ENCODE peak calls at places on chromosome 6, in ten cellular contexts. One of them, this sample, is unnamed.

GRCh38 chr6:35552285-35552917 is 39.7 kb upstream of the TULP1 start:
- DNase-seq in activated CD8-positive, alpha-beta memory T cell treated with anti-CD3 and anti-CD28 coated beads for 48 hours: peak
- DNase-seq in right cardiac atrium: no peak
- DNase-seq in left colon: no peak
- DNase-seq in stimulated activated CD4-positive, alpha-beta T cell treated with anti-CD3 and anti-CD28 coated beads, Interleukin-4, amount 100 ng/mL, for 48 hours: peak
- DNase-seq in sigmoid colon: no peak
- DNase-seq in fibroblast of the aortic adventitia: peak
- DNase-seq in naive thymus-derived CD4-positive, alpha-beta T cell: peak
- DNase-seq in A549: peak
- DNase-seq in epithelial cell of esophagus: peak
- DNase-seq in this sample: no peak

GRCh38 chr6:161396539-161396938 is 122.7 kb upstream of the AGPAT4 start:
- DNase-seq in activated CD8-positive, alpha-beta memory T cell treated with anti-CD3 and anti-CD28 coated beads for 48 hours: no peak
- DNase-seq in right cardiac atrium: no peak
- DNase-seq in left colon: no peak
- DNase-seq in stimulated activated CD4-positive, alpha-beta T cell treated with anti-CD3 and anti-CD28 coated beads, Interleukin-4, amount 100 ng/mL, for 48 hours: no peak
- DNase-seq in sigmoid colon: no peak
- DNase-seq in fibroblast of the aortic adventitia: no peak
- DNase-seq in naive thymus-derived CD4-positive, alpha-beta T cell: no peak
- DNase-seq in A549: no peak
- DNase-seq in epithelial cell of esophagus: peak
- DNase-seq in this sample: no peak

GRCh38 chr6:35044771-35045275 is 96.3 kb downstream of the TCP11 start:
- DNase-seq in activated CD8-positive, alpha-beta memory T cell treated with anti-CD3 and anti-CD28 coated beads for 48 hours: no peak
- DNase-seq in right cardiac atrium: no peak
- DNase-seq in left colon: peak
- DNase-seq in stimulated activated CD4-positive, alpha-beta T cell treated with anti-CD3 and anti-CD28 coated beads, Interleukin-4, amount 100 ng/mL, for 48 hours: no peak
- DNase-seq in sigmoid colon: peak
- DNase-seq in fibroblast of the aortic adventitia: no peak
- DNase-seq in naive thymus-derived CD4-positive, alpha-beta T cell: no peak
- DNase-seq in A549: no peak
- DNase-seq in epithelial cell of esophagus: peak
- DNase-seq in this sample: peak

GRCh38 chr6:106849676-106850332 is 124.7 kb downstream of the CD24 start:
- DNase-seq in activated CD8-positive, alpha-beta memory T cell treated with anti-CD3 and anti-CD28 coated beads for 48 hours: no peak
- DNase-seq in right cardiac atrium: no peak
- DNase-seq in left colon: no peak
- DNase-seq in stimulated activated CD4-positive, alpha-beta T cell treated with anti-CD3 and anti-CD28 coated beads, Interleukin-4, amount 100 ng/mL, for 48 hours: no peak
- DNase-seq in sigmoid colon: no peak
- DNase-seq in fibroblast of the aortic adventitia: no peak
- DNase-seq in naive thymus-derived CD4-positive, alpha-beta T cell: no peak
- DNase-seq in A549: no peak
- DNase-seq in epithelial cell of esophagus: no peak
- DNase-seq in this sample: no peak

GRCh38 chr6:154319231-154319858 is 37.3 kb downstream of the IPCEF1 start:
- DNase-seq in activated CD8-positive, alpha-beta memory T cell treated with anti-CD3 and anti-CD28 coated beads for 48 hours: no peak
- DNase-seq in right cardiac atrium: no peak
- DNase-seq in left colon: no peak
- DNase-seq in stimulated activated CD4-positive, alpha-beta T cell treated with anti-CD3 and anti-CD28 coated beads, Interleukin-4, amount 100 ng/mL, for 48 hours: no peak
- DNase-seq in sigmoid colon: no peak
- DNase-seq in fibroblast of the aortic adventitia: peak
- DNase-seq in naive thymus-derived CD4-positive, alpha-beta T cell: no peak
- DNase-seq in A549: no peak
- DNase-seq in epithelial cell of esophagus: no peak
- DNase-seq in this sample: no peak

GRCh38 chr6:71229466-71229865 is 59.1 kb upstream of the OGFRL1 start:
- DNase-seq in activated CD8-positive, alpha-beta memory T cell treated with anti-CD3 and anti-CD28 coated beads for 48 hours: no peak
- DNase-seq in right cardiac atrium: no peak
- DNase-seq in left colon: no peak
- DNase-seq in stimulated activated CD4-positive, alpha-beta T cell treated with anti-CD3 and anti-CD28 coated beads, Interleukin-4, amount 100 ng/mL, for 48 hours: no peak
- DNase-seq in sigmoid colon: no peak
- DNase-seq in fibroblast of the aortic adventitia: no peak
- DNase-seq in naive thymus-derived CD4-positive, alpha-beta T cell: no peak
- DNase-seq in A549: no peak
- DNase-seq in epithelial cell of esophagus: no peak
- DNase-seq in this sample: no peak

GRCh38 chr6:149948011-149948410 is 6.2 kb downstream of the ULBP2 start:
- DNase-seq in activated CD8-positive, alpha-beta memory T cell treated with anti-CD3 and anti-CD28 coated beads for 48 hours: no peak
- DNase-seq in right cardiac atrium: no peak
- DNase-seq in left colon: no peak
- DNase-seq in stimulated activated CD4-positive, alpha-beta T cell treated with anti-CD3 and anti-CD28 coated beads, Interleukin-4, amount 100 ng/mL, for 48 hours: no peak
- DNase-seq in sigmoid colon: no peak
- DNase-seq in fibroblast of the aortic adventitia: no peak
- DNase-seq in naive thymus-derived CD4-positive, alpha-beta T cell: no peak
- DNase-seq in A549: no peak
- DNase-seq in epithelial cell of esophagus: no peak
- DNase-seq in this sample: no peak

GRCh38 chr6:49541210-49541724 is 9.2 kb upstream of the C6orf141 start:
- DNase-seq in activated CD8-positive, alpha-beta memory T cell treated with anti-CD3 and anti-CD28 coated beads for 48 hours: no peak
- DNase-seq in right cardiac atrium: no peak
- DNase-seq in left colon: no peak
- DNase-seq in stimulated activated CD4-positive, alpha-beta T cell treated with anti-CD3 and anti-CD28 coated beads, Interleukin-4, amount 100 ng/mL, for 48 hours: no peak
- DNase-seq in sigmoid colon: no peak
- DNase-seq in fibroblast of the aortic adventitia: peak
- DNase-seq in naive thymus-derived CD4-positive, alpha-beta T cell: no peak
- DNase-seq in A549: peak
- DNase-seq in epithelial cell of esophagus: peak
- DNase-seq in this sample: no peak

GRCh38 chr6:20319520-20320357 is 81.9 kb upstream of the E2F3 start:
- DNase-seq in activated CD8-positive, alpha-beta memory T cell treated with anti-CD3 and anti-CD28 coated beads for 48 hours: peak
- DNase-seq in right cardiac atrium: peak
- DNase-seq in left colon: peak
- DNase-seq in stimulated activated CD4-positive, alpha-beta T cell treated with anti-CD3 and anti-CD28 coated beads, Interleukin-4, amount 100 ng/mL, for 48 hours: peak
- DNase-seq in sigmoid colon: no peak
- DNase-seq in fibroblast of the aortic adventitia: no peak
- DNase-seq in naive thymus-derived CD4-positive, alpha-beta T cell: peak
- DNase-seq in A549: no peak
- DNase-seq in epithelial cell of esophagus: no peak
- DNase-seq in this sample: peak

GRCh38 chr6:150720774-150721233 is 121.1 kb downstream of the PLEKHG1 start:
- DNase-seq in activated CD8-positive, alpha-beta memory T cell treated with anti-CD3 and anti-CD28 coated beads for 48 hours: no peak
- DNase-seq in right cardiac atrium: no peak
- DNase-seq in left colon: no peak
- DNase-seq in stimulated activated CD4-positive, alpha-beta T cell treated with anti-CD3 and anti-CD28 coated beads, Interleukin-4, amount 100 ng/mL, for 48 hours: no peak
- DNase-seq in sigmoid colon: no peak
- DNase-seq in fibroblast of the aortic adventitia: peak
- DNase-seq in naive thymus-derived CD4-positive, alpha-beta T cell: no peak
- DNase-seq in A549: no peak
- DNase-seq in epithelial cell of esophagus: peak
- DNase-seq in this sample: no peak

GRCh38 chr6:46882622-46883021 is 39.1 kb downstream of the ADGRF5 start:
- DNase-seq in activated CD8-positive, alpha-beta memory T cell treated with anti-CD3 and anti-CD28 coated beads for 48 hours: no peak
- DNase-seq in right cardiac atrium: no peak
- DNase-seq in left colon: no peak
- DNase-seq in stimulated activated CD4-positive, alpha-beta T cell treated with anti-CD3 and anti-CD28 coated beads, Interleukin-4, amount 100 ng/mL, for 48 hours: no peak
- DNase-seq in sigmoid colon: no peak
- DNase-seq in fibroblast of the aortic adventitia: no peak
- DNase-seq in naive thymus-derived CD4-positive, alpha-beta T cell: no peak
- DNase-seq in A549: no peak
- DNase-seq in epithelial cell of esophagus: no peak
- DNase-seq in this sample: no peak

GRCh38 chr6:31083742-31084354 is 28.5 kb downstream of the C6orf15 start:
- DNase-seq in activated CD8-positive, alpha-beta memory T cell treated with anti-CD3 and anti-CD28 coated beads for 48 hours: no peak
- DNase-seq in right cardiac atrium: peak
- DNase-seq in left colon: no peak
- DNase-seq in stimulated activated CD4-positive, alpha-beta T cell treated with anti-CD3 and anti-CD28 coated beads, Interleukin-4, amount 100 ng/mL, for 48 hours: peak
- DNase-seq in sigmoid colon: no peak
- DNase-seq in fibroblast of the aortic adventitia: peak
- DNase-seq in naive thymus-derived CD4-positive, alpha-beta T cell: no peak
- DNase-seq in A549: no peak
- DNase-seq in epithelial cell of esophagus: peak
- DNase-seq in this sample: peak

GRCh38 chr6:142374965-142375733 is 73.3 kb downstream of the ADGRG6 start:
- DNase-seq in activated CD8-positive, alpha-beta memory T cell treated with anti-CD3 and anti-CD28 coated beads for 48 hours: no peak
- DNase-seq in right cardiac atrium: no peak
- DNase-seq in left colon: no peak
- DNase-seq in stimulated activated CD4-positive, alpha-beta T cell treated with anti-CD3 and anti-CD28 coated beads, Interleukin-4, amount 100 ng/mL, for 48 hours: no peak
- DNase-seq in sigmoid colon: no peak
- DNase-seq in fibroblast of the aortic adventitia: peak
- DNase-seq in naive thymus-derived CD4-positive, alpha-beta T cell: no peak
- DNase-seq in A549: peak
- DNase-seq in epithelial cell of esophagus: peak
- DNase-seq in this sample: no peak

GRCh38 chr6:53894086-53894485 is 99.3 kb downstream of the LRRC1 start:
- DNase-seq in activated CD8-positive, alpha-beta memory T cell treated with anti-CD3 and anti-CD28 coated beads for 48 hours: peak
- DNase-seq in right cardiac atrium: no peak
- DNase-seq in left colon: no peak
- DNase-seq in stimulated activated CD4-positive, alpha-beta T cell treated with anti-CD3 and anti-CD28 coated beads, Interleukin-4, amount 100 ng/mL, for 48 hours: peak
- DNase-seq in sigmoid colon: peak
- DNase-seq in fibroblast of the aortic adventitia: peak
- DNase-seq in naive thymus-derived CD4-positive, alpha-beta T cell: no peak
- DNase-seq in A549: no peak
- DNase-seq in epithelial cell of esophagus: peak
- DNase-seq in this sample: no peak

GRCh38 chr6:142696689-142697088 is 248.3 kb downstream of the HIVEP2 start:
- DNase-seq in activated CD8-positive, alpha-beta memory T cell treated with anti-CD3 and anti-CD28 coated beads for 48 hours: no peak
- DNase-seq in right cardiac atrium: peak
- DNase-seq in left colon: peak
- DNase-seq in stimulated activated CD4-positive, alpha-beta T cell treated with anti-CD3 and anti-CD28 coated beads, Interleukin-4, amount 100 ng/mL, for 48 hours: no peak
- DNase-seq in sigmoid colon: no peak
- DNase-seq in fibroblast of the aortic adventitia: no peak
- DNase-seq in naive thymus-derived CD4-positive, alpha-beta T cell: no peak
- DNase-seq in A549: no peak
- DNase-seq in epithelial cell of esophagus: peak
- DNase-seq in this sample: peak

GRCh38 chr6:161161889-161162624 is 111.8 kb downstream of the AGPAT4 start:
- DNase-seq in activated CD8-positive, alpha-beta memory T cell treated with anti-CD3 and anti-CD28 coated beads for 48 hours: no peak
- DNase-seq in right cardiac atrium: no peak
- DNase-seq in left colon: no peak
- DNase-seq in stimulated activated CD4-positive, alpha-beta T cell treated with anti-CD3 and anti-CD28 coated beads, Interleukin-4, amount 100 ng/mL, for 48 hours: no peak
- DNase-seq in sigmoid colon: peak
- DNase-seq in fibroblast of the aortic adventitia: peak
- DNase-seq in naive thymus-derived CD4-positive, alpha-beta T cell: no peak
- DNase-seq in A549: no peak
- DNase-seq in epithelial cell of esophagus: no peak
- DNase-seq in this sample: no peak

GRCh38 chr6:33895296-33895695 is 91.5 kb upstream of the MLN start:
- DNase-seq in activated CD8-positive, alpha-beta memory T cell treated with anti-CD3 and anti-CD28 coated beads for 48 hours: no peak
- DNase-seq in right cardiac atrium: no peak
- DNase-seq in left colon: no peak
- DNase-seq in stimulated activated CD4-positive, alpha-beta T cell treated with anti-CD3 and anti-CD28 coated beads, Interleukin-4, amount 100 ng/mL, for 48 hours: no peak
- DNase-seq in sigmoid colon: no peak
- DNase-seq in fibroblast of the aortic adventitia: no peak
- DNase-seq in naive thymus-derived CD4-positive, alpha-beta T cell: no peak
- DNase-seq in A549: no peak
- DNase-seq in epithelial cell of esophagus: no peak
- DNase-seq in this sample: no peak

GRCh38 chr6:54491431-54491830 is 183.2 kb downstream of the TINAG start:
- DNase-seq in activated CD8-positive, alpha-beta memory T cell treated with anti-CD3 and anti-CD28 coated beads for 48 hours: no peak
- DNase-seq in right cardiac atrium: no peak
- DNase-seq in left colon: no peak
- DNase-seq in stimulated activated CD4-positive, alpha-beta T cell treated with anti-CD3 and anti-CD28 coated beads, Interleukin-4, amount 100 ng/mL, for 48 hours: no peak
- DNase-seq in sigmoid colon: no peak
- DNase-seq in fibroblast of the aortic adventitia: no peak
- DNase-seq in naive thymus-derived CD4-positive, alpha-beta T cell: no peak
- DNase-seq in A549: no peak
- DNase-seq in epithelial cell of esophagus: peak
- DNase-seq in this sample: no peak

GRCh38 chr6:143037470-143037869 is 23.2 kb upstream of the AIG1 start:
- DNase-seq in activated CD8-positive, alpha-beta memory T cell treated with anti-CD3 and anti-CD28 coated beads for 48 hours: no peak
- DNase-seq in right cardiac atrium: no peak
- DNase-seq in left colon: no peak
- DNase-seq in stimulated activated CD4-positive, alpha-beta T cell treated with anti-CD3 and anti-CD28 coated beads, Interleukin-4, amount 100 ng/mL, for 48 hours: no peak
- DNase-seq in sigmoid colon: no peak
- DNase-seq in fibroblast of the aortic adventitia: no peak
- DNase-seq in naive thymus-derived CD4-positive, alpha-beta T cell: no peak
- DNase-seq in A549: no peak
- DNase-seq in epithelial cell of esophagus: no peak
- DNase-seq in this sample: no peak

GRCh38 chr6:166005846-166006592 is 161.6 kb downstream of the TBXT start:
- DNase-seq in activated CD8-positive, alpha-beta memory T cell treated with anti-CD3 and anti-CD28 coated beads for 48 hours: no peak
- DNase-seq in right cardiac atrium: peak
- DNase-seq in left colon: no peak
- DNase-seq in stimulated activated CD4-positive, alpha-beta T cell treated with anti-CD3 and anti-CD28 coated beads, Interleukin-4, amount 100 ng/mL, for 48 hours: no peak
- DNase-seq in sigmoid colon: peak
- DNase-seq in fibroblast of the aortic adventitia: peak
- DNase-seq in naive thymus-derived CD4-positive, alpha-beta T cell: no peak
- DNase-seq in A549: peak
- DNase-seq in epithelial cell of esophagus: no peak
- DNase-seq in this sample: peak

GRCh38 chr6:19587238-19587942 is 249.8 kb upstream of the ID4 start:
- DNase-seq in activated CD8-positive, alpha-beta memory T cell treated with anti-CD3 and anti-CD28 coated beads for 48 hours: no peak
- DNase-seq in right cardiac atrium: no peak
- DNase-seq in left colon: no peak
- DNase-seq in stimulated activated CD4-positive, alpha-beta T cell treated with anti-CD3 and anti-CD28 coated beads, Interleukin-4, amount 100 ng/mL, for 48 hours: no peak
- DNase-seq in sigmoid colon: no peak
- DNase-seq in fibroblast of the aortic adventitia: no peak
- DNase-seq in naive thymus-derived CD4-positive, alpha-beta T cell: no peak
- DNase-seq in A549: no peak
- DNase-seq in epithelial cell of esophagus: no peak
- DNase-seq in this sample: no peak

GRCh38 chr6:163485388-163485851 is 70.9 kb downstream of the QKI start:
- DNase-seq in activated CD8-positive, alpha-beta memory T cell treated with anti-CD3 and anti-CD28 coated beads for 48 hours: no peak
- DNase-seq in right cardiac atrium: no peak
- DNase-seq in left colon: no peak
- DNase-seq in stimulated activated CD4-positive, alpha-beta T cell treated with anti-CD3 and anti-CD28 coated beads, Interleukin-4, amount 100 ng/mL, for 48 hours: no peak
- DNase-seq in sigmoid colon: no peak
- DNase-seq in fibroblast of the aortic adventitia: peak
- DNase-seq in naive thymus-derived CD4-positive, alpha-beta T cell: no peak
- DNase-seq in A549: no peak
- DNase-seq in epithelial cell of esophagus: peak
- DNase-seq in this sample: no peak

GRCh38 chr6:133017581-133017980 is 203.2 kb downstream of the RPS12 start:
- DNase-seq in activated CD8-positive, alpha-beta memory T cell treated with anti-CD3 and anti-CD28 coated beads for 48 hours: no peak
- DNase-seq in right cardiac atrium: no peak
- DNase-seq in left colon: no peak
- DNase-seq in stimulated activated CD4-positive, alpha-beta T cell treated with anti-CD3 and anti-CD28 coated beads, Interleukin-4, amount 100 ng/mL, for 48 hours: no peak
- DNase-seq in sigmoid colon: no peak
- DNase-seq in fibroblast of the aortic adventitia: peak
- DNase-seq in naive thymus-derived CD4-positive, alpha-beta T cell: no peak
- DNase-seq in A549: no peak
- DNase-seq in epithelial cell of esophagus: peak
- DNase-seq in this sample: no peak

GRCh38 chr6:25635886-25636317 is 16.1 kb upstream of the SCGN start:
- DNase-seq in activated CD8-positive, alpha-beta memory T cell treated with anti-CD3 and anti-CD28 coated beads for 48 hours: no peak
- DNase-seq in right cardiac atrium: no peak
- DNase-seq in left colon: no peak
- DNase-seq in stimulated activated CD4-positive, alpha-beta T cell treated with anti-CD3 and anti-CD28 coated beads, Interleukin-4, amount 100 ng/mL, for 48 hours: no peak
- DNase-seq in sigmoid colon: no peak
- DNase-seq in fibroblast of the aortic adventitia: no peak
- DNase-seq in naive thymus-derived CD4-positive, alpha-beta T cell: no peak
- DNase-seq in A549: no peak
- DNase-seq in epithelial cell of esophagus: no peak
- DNase-seq in this sample: no peak